ENCODE peak calls at places on chromosomes 7 and 10, in six cellular contexts. F is GM12878, G is IMR-90, A is HepG2, C is K562, B is A549. P is an unnamed sample.

GRCh38 chr7:46100521-46100920 is 179.4 kb upstream of the IGFBP3 start:
- DNase-seq in G (peak), A (no peak), B (no peak), F (no peak), C (no peak), P (no peak)

GRCh38 chr7:117184367-117184766 is 138.5 kb downstream of the WNT2 start:
- DNase-seq in B (no peak), F (no peak), C (no peak), A (no peak), G (no peak), P (no peak)

GRCh38 chr7:16546921-16547505 is 20.4 kb downstream of the LRRC72 start:
- DNase-seq in G (no peak), F (no peak), A (no peak), C (no peak), B (no peak), P (no peak)

GRCh38 chr10:92989250-92989649 is 71.3 kb upstream of the CYP26C1 start:
- DNase-seq in C (no peak), F (no peak), B (no peak), A (no peak), G (no peak), P (no peak)

GRCh38 chr7:16770657-16771329 is 17.2 kb downstream of the TSPAN13 start:
- DNase-seq in G (no peak), F (no peak), B (no peak), C (no peak), A (no peak), P (no peak)

GRCh38 chr7:55242613-55243012 is 122.5 kb upstream of the LANCL2 start:
- DNase-seq in F (no peak), C (no peak), A (no peak), B (no peak), G (peak), P (no peak)

GRCh38 chr10:43409385-43410109 is 561 bp upstream of the HNRNPF start:
- DNase-seq in B (peak), F (no peak), C (no peak), G (no peak), A (no peak), P (no peak)

GRCh38 chr7:158018061-158018796 is 569.4 kb downstream of the PTPRN2 start:
- DNase-seq in G (no peak), C (no peak), A (no peak), B (no peak), F (no peak), P (no peak)

GRCh38 chr10:34254596-34254995 is 560.5 kb downstream of the PARD3 start:
- DNase-seq in G (peak), A (peak), C (no peak), F (peak), B (peak), P (no peak)

GRCh38 chr10:69810097-69810496 is 8.4 kb downstream of the COL13A1 start:
- DNase-seq in B (no peak), G (no peak), A (no peak), C (no peak), F (no peak), P (no peak)

GRCh38 chr7:105932835-105933477 is 30.1 kb upstream of the CDHR3 start:
- DNase-seq in B (no peak), A (no peak), C (no peak), F (no peak), G (peak), P (no peak)

GRCh38 chr7:73517241-73517995 is 4.7 kb downstream of the BAZ1B start:
- DNase-seq in G (no peak), F (no peak), A (no peak), B (no peak), C (no peak), P (no peak)

GRCh38 chr7:128351296-128352123 is 7.8 kb upstream of the RBM28 start:
- DNase-seq in B (no peak), F (no peak), A (no peak), C (no peak), G (no peak), P (no peak)

GRCh38 chr7:79268730-79269129 is 184.7 kb downstream of the MAGI2 start:
- DNase-seq in A (no peak), B (no peak), G (no peak), C (no peak), F (no peak), P (no peak)

GRCh38 chr10:125151824-125152634 is 8.3 kb downstream of the CTBP2 start:
- DNase-seq in C (no peak), G (no peak), A (no peak), F (no peak), B (no peak), P (no peak)

GRCh38 chr7:41637051-41637450 is 65.8 kb downstream of the INHBA start:
- DNase-seq in F (no peak), B (no peak), A (no peak), C (no peak), G (peak), P (no peak)
- TF ChIP-seq BHLHE40 in F (no peak), B (no peak), A (no peak), C (no peak), G (no peak), P (no peak)

GRCh38 chr10:19699299-19699698 is 116.9 kb upstream of the PLXDC2 start:
- DNase-seq in G (no peak), F (no peak), C (no peak), A (no peak), B (no peak), P (no peak)
- TF ChIP-seq BHLHE40 in G (no peak), F (no peak), C (no peak), A (no peak), B (no peak), P (no peak)

DNA sequence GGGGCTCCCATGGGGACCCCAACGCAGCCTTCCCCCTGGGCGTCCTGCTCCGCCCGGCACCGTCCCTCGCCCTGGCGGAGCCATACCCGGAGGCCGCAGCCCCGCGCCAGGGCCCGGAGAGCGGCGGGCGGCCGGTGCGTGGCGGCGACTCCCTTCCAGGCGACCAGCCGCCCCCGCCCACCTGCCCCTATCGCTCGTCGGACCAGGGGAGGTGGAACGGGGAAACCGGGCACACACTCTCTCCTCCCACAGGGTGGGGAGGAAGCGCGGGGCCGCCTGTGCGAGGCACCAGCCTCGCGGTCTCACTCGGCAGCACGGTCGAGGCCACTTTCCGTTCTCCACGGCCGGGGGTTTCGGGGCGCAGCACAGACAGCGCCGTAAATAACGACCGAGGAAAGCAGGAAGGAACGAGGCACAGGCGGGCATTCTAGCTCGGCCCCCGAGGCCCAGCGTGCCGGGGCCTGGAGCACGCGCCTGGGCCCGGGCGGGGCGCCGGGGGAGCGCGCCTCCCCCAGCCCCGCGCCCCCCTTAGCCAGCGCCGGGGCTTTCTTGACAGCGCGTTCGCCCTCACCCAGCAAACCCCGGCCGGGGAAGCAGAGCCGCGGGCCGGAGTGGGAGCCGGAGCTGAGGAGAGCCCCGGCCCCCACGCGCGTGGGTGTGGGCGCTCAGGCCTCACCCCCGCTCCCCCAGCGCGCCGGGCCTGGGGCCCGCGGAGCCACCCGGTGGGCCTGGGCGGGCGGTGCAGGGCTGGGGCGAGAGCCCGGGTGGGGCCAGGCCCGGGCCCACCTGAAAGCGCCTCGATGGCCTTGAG is 936 bp downstream of the IGF2BP3 start:
- DNase-seq in F (no peak), C (peak), B (peak), G (no peak), A (no peak), P (peak)
- TF ChIP-seq BHLHE40 in F (peak), C (peak), B (no peak), G (no peak), A (no peak), P (no peak)

DNA sequence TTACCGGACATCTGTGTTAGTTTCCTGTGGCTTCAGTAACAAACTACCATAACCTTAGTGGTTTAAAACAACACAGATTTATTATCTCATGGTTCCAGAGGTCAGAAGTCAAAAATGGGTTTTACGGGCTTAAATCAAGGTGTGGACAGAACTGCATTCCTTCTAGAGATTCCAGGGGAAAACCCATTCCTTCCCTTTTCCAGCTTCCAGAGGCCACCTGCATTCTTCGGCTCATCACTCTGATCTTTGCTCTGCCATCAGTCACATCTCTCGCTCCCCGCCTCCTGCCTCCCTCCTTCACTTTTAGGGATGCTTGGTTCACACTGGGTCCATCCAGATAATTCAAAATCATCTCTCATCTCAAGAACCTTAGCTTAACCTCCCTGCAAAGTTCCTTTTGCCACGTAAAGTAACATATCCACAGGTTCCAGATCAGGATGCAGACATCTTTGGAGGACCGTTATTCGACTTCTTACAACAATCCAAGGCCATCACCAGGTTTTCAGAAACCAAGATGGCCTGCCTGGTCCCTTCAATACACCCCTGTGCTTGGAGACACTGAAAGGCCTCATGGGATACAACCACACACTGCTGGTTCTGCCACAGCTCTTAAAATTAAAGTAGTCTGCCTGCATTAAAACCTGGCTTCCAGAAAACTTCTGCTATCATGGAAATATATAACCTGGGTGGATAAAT is 225.9 kb upstream of the MYO3A start:
- DNase-seq in A (no peak), B (no peak), G (no peak), F (no peak), C (no peak), P (no peak)
- TF ChIP-seq BHLHE40 in A (no peak), B (no peak), G (no peak), F (no peak), C (no peak), P (no peak)

DNA sequence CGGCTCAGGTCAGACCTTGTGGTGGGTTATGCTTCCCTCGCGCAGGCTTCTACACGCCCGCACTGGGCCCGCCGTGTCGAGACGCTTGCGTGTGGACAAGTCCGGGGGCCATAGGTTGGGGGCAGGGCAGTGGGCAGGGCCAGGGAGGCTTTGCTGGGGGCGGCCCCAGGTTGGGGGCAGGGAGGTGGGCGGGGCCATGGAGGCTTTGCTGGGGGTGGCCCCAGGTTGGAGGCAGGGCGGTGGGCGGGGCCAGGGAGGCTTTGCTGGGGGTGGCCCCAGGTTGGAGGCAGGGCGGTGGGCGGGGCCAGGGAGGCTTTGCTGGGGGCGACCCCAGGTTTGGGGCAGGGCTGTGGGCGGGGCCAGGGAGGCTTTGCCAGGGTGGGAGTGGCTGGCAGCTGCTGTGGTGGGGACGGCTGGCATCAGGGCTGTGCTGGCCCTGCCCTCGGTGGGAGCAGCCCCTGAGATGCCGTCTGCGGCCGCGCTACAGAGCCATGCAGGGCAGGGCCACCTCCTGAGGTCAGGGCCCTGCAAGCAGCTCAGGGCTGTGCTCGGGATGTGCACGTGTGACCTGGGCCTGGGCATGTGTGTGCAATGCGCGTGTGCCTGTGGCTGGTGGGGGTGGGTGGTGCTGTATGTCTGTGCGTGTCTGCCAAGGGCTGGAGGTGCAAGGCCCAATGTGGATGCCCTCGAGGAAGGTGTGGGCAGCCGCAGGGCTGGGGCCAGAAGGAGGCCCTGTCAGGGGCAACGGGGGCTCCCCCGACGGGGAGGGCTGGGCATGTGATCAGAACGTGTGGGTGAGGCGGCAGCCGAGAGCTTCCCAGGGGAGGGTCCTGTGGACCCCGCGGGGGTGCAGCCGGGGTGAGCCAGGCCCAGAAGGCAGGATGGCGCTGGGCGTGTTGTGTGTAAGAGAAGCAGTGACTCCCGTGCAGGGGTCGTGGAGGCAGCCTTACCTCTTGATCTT is 72.5 kb upstream of the NKX6-2 start:
- DNase-seq in F (no peak), C (no peak), B (no peak), A (no peak), G (no peak), P (no peak)
- TF ChIP-seq BHLHE40 in F (no peak), C (no peak), B (no peak), A (no peak), G (no peak), P (no peak)

DNA sequence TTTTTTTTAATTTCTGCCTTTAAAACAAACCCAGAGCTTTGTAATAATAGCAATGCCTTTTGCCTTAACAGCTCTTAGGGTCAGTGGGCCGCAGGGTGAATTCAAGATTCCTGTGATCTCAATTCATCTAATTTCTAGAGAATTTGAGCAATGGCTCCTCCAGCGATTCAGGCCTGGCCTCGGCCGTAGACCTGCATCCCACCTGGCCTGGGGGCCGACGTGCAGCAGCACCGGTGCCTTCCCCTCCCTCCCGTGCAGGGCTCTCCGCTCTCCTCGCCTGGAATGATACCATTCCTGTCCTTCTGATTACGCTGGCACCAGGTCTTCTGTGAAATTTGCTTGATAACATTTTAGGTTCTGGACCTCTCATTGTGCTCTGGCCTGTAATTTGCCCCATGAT is 172.5 kb downstream of the ADARB2 start:
- DNase-seq in B (no peak), F (no peak), C (no peak), A (no peak), G (no peak), P (no peak)
- TF ChIP-seq BHLHE40 in B (no peak), F (no peak), C (no peak), A (no peak), G (no peak), P (no peak)